ENCODE peak calls at places on chromosomes 16 and 17, in six cellular contexts. M is choroid plexus epithelial cell, I is breast epithelium, P is BJ, N is body of pancreas, V is PC-3. Z is an unnamed sample.

GRCh38 chr17:549197-550040 is 165.2 kb downstream of the VPS53 start:
- DNase-seq in M (peak; percentile 63), I (no peak), P (peak; percentile 59), N (no peak), V (no peak), Z (no peak)

GRCh38 chr17:77609553-77610517 is 348.7 kb upstream of the TNRC6C start:
- DNase-seq in M (no peak), I (no peak), P (no peak), N (no peak), V (no peak), Z (no peak)

GRCh38 chr16:12362482-12363458 is 386.2 kb downstream of the SNX29 start:
- DNase-seq in M (no peak), I (no peak), P (no peak), N (peak; percentile 15), V (no peak), Z (no peak)

GRCh38 chr17:7541074-7541621 is 7.7 kb upstream of the TNFSF12 start:
- DNase-seq in M (no peak), I (no peak), P (no peak), N (no peak), V (no peak), Z (no peak)

GRCh38 chr17:6366144-6366755 is 68.7 kb downstream of the AIPL1 start:
- DNase-seq in M (no peak), I (no peak), P (no peak), N (peak; percentile 21), V (peak; percentile 75), Z (no peak)

GRCh38 chr16:75062944-75063444 is 53.6 kb downstream of the LDHD start:
- DNase-seq in M (no peak), I (no peak), P (no peak), N (no peak), V (no peak), Z (no peak)

GRCh38 chr16:72282338-72282737 is 110.4 kb upstream of the PMFBP1 start:
- DNase-seq in M (no peak), I (no peak), P (no peak), N (no peak), V (no peak), Z (no peak)

GRCh38 chr17:51540151-51540550 is 279.8 kb downstream of the UTP18 start:
- DNase-seq in M (no peak), I (no peak), P (no peak), N (no peak), V (no peak), Z (no peak)

GRCh38 chr16:50121721-50122445 is 31.2 kb upstream of the TENT4B start:
- DNase-seq in M (no peak), I (no peak), P (no peak), N (peak; percentile 10), V (no peak), Z (peak; percentile 67)

GRCh38 chr17:40664582-40665333 is at the start of gene KRT222:
- DNase-seq in M (no peak), I (no peak), P (no peak), N (peak; percentile 9), V (no peak), Z (no peak)

GRCh38 chr16:60989592-60989991 is 1046.6 kb downstream of the CDH8 start:
- DNase-seq in M (no peak), I (no peak), P (no peak), N (no peak), V (no peak), Z (no peak)

GRCh38 chr16:89325861-89326471 is 108.5 kb downstream of the ZNF778 start:
- DNase-seq in M (peak; percentile 83), I (no peak), P (peak; percentile 59), N (peak; percentile 71), V (peak; percentile 60), Z (no peak)

GRCh38 chr16:19659554-19659953 is 58.5 kb downstream of the KNOP1 start:
- DNase-seq in M (peak; percentile 26), I (no peak), P (no peak), N (no peak), V (no peak), Z (no peak)

GRCh38 chr17:8935194-8935593 is 30.3 kb downstream of the PIK3R5 start:
- DNase-seq in M (no peak), I (no peak), P (no peak), N (no peak), V (no peak), Z (peak; percentile 67)

GRCh38 chr17:51435641-51436091 is 175.3 kb downstream of the UTP18 start:
- DNase-seq in M (peak; percentile 6), I (peak; percentile 58), P (no peak), N (peak; percentile 87), V (peak; percentile 70), Z (no peak)

GRCh38 chr16:51940183-51940582 is 606.8 kb downstream of the TOX3 start:
- DNase-seq in M (peak; percentile 3), I (no peak), P (no peak), N (no peak), V (no peak), Z (no peak)

GRCh38 chr17:71922439-71922838 is 198.4 kb upstream of the SOX9 start:
- DNase-seq in M (peak; percentile 93), I (no peak), P (peak; percentile 85), N (no peak), V (peak; percentile 98), Z (no peak)

GRCh38 chr17:36980281-36980761 is 31.6 kb downstream of the AATF start:
- DNase-seq in M (peak; percentile 48), I (no peak), P (no peak), N (no peak), V (peak; percentile 5), Z (no peak)

GRCh38 chr16:69930117-69930776 is 20.9 kb upstream of the CLEC18A start:
- DNase-seq in M (peak; percentile 72), I (no peak), P (no peak), N (peak; percentile 63), V (peak; percentile 68), Z (no peak)

GRCh38 chr16:80841231-80841630 is 36.8 kb upstream of the CDYL2 start:
- DNase-seq in M (no peak), I (no peak), P (no peak), N (no peak), V (no peak), Z (no peak)

GRCh38 chr17:43327421-43327820 is 71.4 kb upstream of the ARL4D start:
- DNase-seq in M (no peak), I (no peak), P (no peak), N (no peak), V (peak; percentile 4), Z (no peak)

GRCh38 chr16:19969284-19969683 is 84.6 kb upstream of the GPRC5B start:
- DNase-seq in M (no peak), I (no peak), P (no peak), N (no peak), V (no peak), Z (no peak)

GRCh38 chr16:68005786-68006286 is 6.6 kb upstream of the DPEP2 start:
- DNase-seq in M (peak; percentile 96), I (no peak), P (no peak), N (no peak), V (no peak), Z (no peak)

GRCh38 chr16:85881436-85881835 is 17.5 kb upstream of the IRF8 start:
- DNase-seq in M (no peak), I (no peak), P (no peak), N (no peak), V (no peak), Z (no peak)

DNA sequence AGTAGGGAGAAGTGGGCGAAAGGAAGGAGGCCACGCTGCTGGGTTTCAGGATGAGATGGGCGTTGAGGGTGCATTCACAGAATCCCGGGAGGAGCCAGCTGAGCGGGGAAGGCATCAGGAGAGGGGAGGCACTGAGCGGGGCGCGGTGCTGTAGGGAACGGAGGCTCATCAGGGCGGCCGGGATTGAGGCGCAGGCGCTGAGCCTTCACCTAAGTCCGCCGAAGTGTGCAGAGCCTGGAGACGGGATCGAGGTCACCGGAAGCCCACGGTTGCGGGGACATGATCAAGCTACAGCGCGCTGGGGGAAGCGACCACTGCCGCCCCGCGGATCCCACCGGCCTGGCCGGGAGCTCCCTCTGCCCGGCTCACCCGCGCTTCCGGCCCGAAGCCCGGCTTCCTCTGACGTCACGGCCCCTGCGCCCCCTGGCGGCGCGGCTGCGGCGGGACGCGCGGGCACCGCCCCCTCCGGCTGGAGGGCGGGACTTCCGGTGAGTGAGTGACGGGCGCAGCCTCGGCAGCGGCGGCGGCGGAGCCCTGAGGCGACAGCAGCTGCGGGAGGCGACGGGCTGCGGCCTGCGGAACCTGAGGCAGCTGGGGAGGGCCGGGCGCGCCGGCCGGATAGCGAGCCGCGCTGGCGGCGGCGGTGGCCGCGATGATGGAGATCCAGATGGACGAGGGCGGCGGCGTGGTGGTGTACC is at the start of gene MAPK8IP3:
- DNase-seq in M (peak; percentile 85), I (peak; percentile 92), P (peak; percentile 47), N (peak; percentile 91), V (peak; percentile 90), Z (peak; percentile 95)
- TF ChIP-seq CTCF in M (peak; percentile 50), I (peak; percentile 52), P (peak; percentile 39), N (peak; percentile 61), V (peak; percentile 66), Z (peak; percentile 27)

DNA sequence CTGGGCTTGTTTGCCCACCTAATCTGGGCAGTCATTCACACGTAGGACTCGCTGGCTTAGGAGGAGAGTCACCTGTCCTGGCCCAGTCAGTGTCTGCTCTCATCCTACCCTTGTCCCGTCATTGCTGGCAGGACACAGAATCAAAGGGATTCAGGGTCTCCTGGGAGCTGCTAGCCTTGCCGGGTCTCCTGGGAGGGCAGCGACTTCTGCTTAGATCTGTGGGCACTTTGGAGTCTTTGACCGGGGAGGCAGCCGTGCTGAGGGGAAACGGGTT is 12.6 kb downstream of the RAI1 start:
- DNase-seq in M (no peak), I (no peak), P (no peak), N (no peak), V (no peak), Z (no peak)
- H3K4me3 ChIP-seq in M (peak overlapping the region; percentile 68), I (peak overlapping the region; percentile 66), P (peak overlapping the region; percentile 55), N (no peak overlapping the region), V (peak overlapping the region; percentile 86), Z (no peak overlapping the region)

DNA sequence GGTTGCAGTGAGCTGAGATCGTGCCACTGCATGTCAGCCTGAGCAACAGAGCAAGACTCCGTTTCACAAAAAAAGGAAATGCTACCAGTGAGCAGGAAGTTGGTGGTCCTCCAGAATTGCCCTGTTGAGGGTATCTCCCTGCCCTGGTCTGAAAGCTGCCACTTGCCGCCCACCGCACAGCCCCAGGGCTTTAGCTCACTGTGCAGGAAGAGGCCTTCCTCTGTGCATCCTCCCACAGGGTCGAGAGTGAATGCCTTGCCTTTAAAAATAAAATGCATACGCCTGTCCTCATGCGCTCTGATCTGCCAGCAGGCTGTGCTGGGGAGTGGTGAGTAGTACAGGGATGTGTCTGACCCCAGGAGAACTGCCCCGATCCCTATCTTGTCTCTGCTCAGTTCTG is 587.5 kb downstream of the MAF start:
- DNase-seq in M (no peak), I (no peak), P (no peak), N (no peak), V (no peak), Z (peak; percentile 13)
- TF ChIP-seq CTCF in M (no peak), I (no peak), P (no peak), N (no peak), V (no peak), Z (no peak)

DNA sequence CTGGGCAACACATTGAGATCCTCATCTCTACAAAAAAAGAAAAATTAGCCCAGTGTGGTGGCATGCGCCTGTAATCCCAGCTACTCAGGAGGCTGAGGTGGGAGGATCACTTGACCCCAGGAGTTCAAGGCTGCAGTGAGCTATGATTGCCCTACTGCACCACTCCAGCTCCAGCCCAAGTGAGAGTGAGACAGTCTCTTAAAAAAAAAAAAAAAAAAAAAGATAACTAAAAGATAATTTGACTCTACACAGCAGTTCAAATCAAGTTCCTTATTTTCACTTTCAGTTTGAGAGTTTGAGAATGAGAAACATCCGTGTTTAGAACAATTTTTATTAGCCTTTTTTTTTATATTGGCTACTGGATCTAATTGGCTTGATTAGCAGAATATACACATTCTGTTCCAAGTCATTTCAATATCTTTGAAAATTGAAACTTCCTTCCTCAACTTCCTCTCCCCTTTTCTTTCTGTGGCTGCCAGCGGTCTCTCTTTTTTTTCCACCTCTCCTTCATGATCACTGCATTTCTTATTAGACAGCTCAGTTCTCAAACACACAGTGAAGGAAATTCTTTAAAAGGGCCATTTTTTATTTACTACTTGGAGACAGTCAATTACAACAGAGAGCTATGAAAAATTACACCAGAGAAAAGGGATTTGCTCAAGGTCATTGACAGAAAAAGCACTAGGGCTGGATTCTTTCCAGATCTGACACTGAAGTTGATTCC is 4.5 kb upstream of the ACSF2 start:
- DNase-seq in M (peak; percentile 60), I (no peak), P (no peak), N (no peak), V (no peak), Z (peak; percentile 39)
- H3K4me3 ChIP-seq in M (peak overlapping the region; percentile 36), I (peak overlapping the region; percentile 25), P (no peak overlapping the region), N (no peak overlapping the region), V (peak overlapping the region; percentile 44), Z (peak overlapping the region; percentile 17)

Z was measured in GM06990.